ENCODE peak calls at places on chromosomes 4 and X, in four cellular contexts. G, Z, W and R are unnamed samples.

GRCh38 chr4:183504930-183505555 is at the start of gene ING2:
- DNase-seq in G (no peak), Z (no peak), W (no peak), R (no peak)

GRCh38 chr4:79623125-79623905 is 215.3 kb upstream of the GK2 start:
- DNase-seq in W (no peak), Z (peak; percentile 5), G (no peak), R (no peak)

GRCh38 chr4:25884040-25884788 is 21.4 kb upstream of the SEL1L3 start:
- DNase-seq in Z (peak; percentile 92), G (peak; percentile 57), W (no peak), R (no peak)

GRCh38 chr4:25283948-25284347 is 28.6 kb upstream of the ZCCHC4 start:
- DNase-seq in W (no peak), Z (no peak), G (no peak), R (no peak)

GRCh38 chr4:51909236-51909703 is 66.3 kb downstream of the DCUN1D4 start:
- DNase-seq in G (no peak), Z (no peak), W (no peak), R (no peak)

GRCh38 chr4:77697860-77698599 is 92.4 kb downstream of the CXCL13 start:
- DNase-seq in G (peak; percentile 85), W (no peak), Z (peak; percentile 67), R (no peak)

GRCh38 chr4:53703267-53703655 is 112.0 kb upstream of the LNX1 start:
- DNase-seq in W (no peak), Z (no peak), G (no peak), R (no peak)

GRCh38 chr4:134045411-134045810 is 156.2 kb downstream of the PABPC4L start:
- DNase-seq in Z (no peak), G (no peak), W (no peak), R (no peak)

GRCh38 chr4:140635606-140636005 is 66.8 kb upstream of the UCP1 start:
- DNase-seq in G (peak; percentile 9), W (no peak), Z (no peak), R (no peak)

GRCh38 chr4:176400816-176401461 is 81.2 kb downstream of the SPCS3 start:
- DNase-seq in G (peak; percentile 83), W (no peak), Z (peak; percentile 78), R (no peak)

GRCh38 chr4:110620352-110621327 is 2.2 kb downstream of the PITX2 start:
- DNase-seq in W (peak; percentile 63), G (no peak), Z (no peak), R (no peak)

GRCh38 chr4:69134471-69134870 is 38.2 kb downstream of the UGT2B7 start:
- DNase-seq in Z (no peak), W (no peak), G (no peak), R (no peak)
- TF ChIP-seq CTCF in Z (no peak), W (no peak), G (no peak), R (no peak)

DNA sequence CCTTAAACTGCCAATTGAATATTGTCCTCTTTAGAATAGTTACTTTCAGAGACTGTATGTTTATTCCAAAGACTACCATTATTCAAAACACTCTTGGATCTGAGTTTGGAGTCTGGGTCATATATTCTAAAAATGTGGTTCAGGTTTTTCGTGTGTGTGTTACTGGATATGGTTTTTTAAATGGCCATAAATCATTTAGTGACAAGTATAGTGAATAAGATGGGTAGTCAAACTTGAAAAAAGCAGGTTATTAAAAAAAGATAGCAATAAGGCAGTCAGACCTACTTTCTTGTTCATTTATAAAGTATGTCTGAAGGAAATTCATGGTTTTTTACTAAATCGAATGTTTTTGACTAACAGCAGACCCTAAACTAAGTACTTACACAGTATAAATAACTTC is 59.3 kb downstream of the DCK start:
- DNase-seq in W (no peak), Z (no peak), G (no peak), R (no peak)
- TF ChIP-seq CTCF in W (no peak), Z (no peak), G (no peak), R (no peak)

GRCh38 chr4:37686373-37687174 is at the start of gene RELL1:
- DNase-seq in Z (peak; percentile 99), W (peak; percentile 99), G (peak; percentile 100), R (peak; percentile 99)
- TF ChIP-seq CTCF in Z (no peak), W (no peak), G (no peak), R (no peak)

GRCh38 chr4:21184788-21185187 is 484.5 kb downstream of the PACRGL start:
- DNase-seq in W (no peak), G (no peak), Z (no peak), R (no peak)
- TF ChIP-seq CTCF in W (peak; percentile 19), G (no peak), Z (no peak), R (no peak)

GRCh38 chrX:33198561-33199279 is 12.6 kb downstream of the DMD start:
- DNase-seq in G (no peak), W (no peak), Z (no peak), R (no peak)
- TF ChIP-seq CTCF in G (no peak), W (no peak), Z (no peak), R (no peak)